ENCODE peak calls at places on chromosomes 12 and 14, in five cellular contexts. C is AG08396, H is coronary artery, I is GM12865, P is hippocampal formation. S is an unnamed sample.

GRCh38 chr12:86421333-86421732 is 165.1 kb upstream of the MGAT4C start:
- DNase-seq in C (no peak), H (no peak), I (no peak), P (no peak), S (no peak)

GRCh38 chr12:5294274-5294673 is 137.6 kb upstream of the NTF3 start:
- DNase-seq in C (no peak), H (no peak), I (no peak), P (no peak), S (no peak)

GRCh38 chr12:103771466-103771865 is 69.6 kb downstream of the NT5DC3 start:
- DNase-seq in C (peak), H (no peak), I (peak), P (no peak), S (no peak)

GRCh38 chr14:57962293-57962996 is 96.6 kb upstream of the SLC35F4 start:
- DNase-seq in C (no peak), H (no peak), I (no peak), P (no peak), S (no peak)

GRCh38 chr12:108722992-108723766 is 8.1 kb downstream of the CORO1C start:
- DNase-seq in C (peak), H (no peak), I (peak), P (no peak), S (no peak)

GRCh38 chr14:99524804-99525698 is 43.8 kb downstream of the CCNK start:
- DNase-seq in C (peak), H (no peak), I (no peak), P (no peak), S (peak)

GRCh38 chr12:116880817-116881324 is 370 bp downstream of the HRK start:
- DNase-seq in C (peak), H (no peak), I (peak), P (no peak), S (peak)

GRCh38 chr12:56840922-56841321 is 77.8 kb downstream of the HSD17B6 start:
- DNase-seq in C (no peak), H (no peak), I (no peak), P (no peak), S (no peak)

GRCh38 chr12:12267801-12268200 is 957 bp upstream of the LRP6 start:
- DNase-seq in C (no peak), H (no peak), I (peak), P (no peak), S (peak)